ENCODE peak calls at places on chromosomes 2 and 18, in ten cellular contexts. One of them, this sample, is unnamed.

GRCh38 chr2:165573534-165574461 is 104.3 kb downstream of the CSRNP3 start:
- DNase-seq in cardiac fibroblast: peak
- DNase-seq in left ventricle myocardium inferior: peak
- DNase-seq in upper lobe of right lung: peak
- DNase-seq in glutamatergic neuron: peak
- DNase-seq in pancreas: peak
- DNase-seq in left cardiac atrium: peak
- DNase-seq in NCI-H146: peak
- DNase-seq in endothelial cell: peak
- DNase-seq in fibroblast of lung: peak
- DNase-seq in this sample: peak

GRCh38 chr18:75811156-75811555 is 383.7 kb upstream of the SMIM21 start:
- DNase-seq in fibroblast of lung: peak
- DNase-seq in endothelial cell: no peak
- DNase-seq in pancreas: no peak
- DNase-seq in left cardiac atrium: no peak
- DNase-seq in NCI-H146: no peak
- DNase-seq in cardiac fibroblast: no peak
- DNase-seq in glutamatergic neuron: no peak
- DNase-seq in left ventricle myocardium inferior: no peak
- DNase-seq in upper lobe of right lung: no peak
- DNase-seq in this sample: peak

GRCh38 chr2:136957044-136957443 is 191.7 kb downstream of the THSD7B start:
- DNase-seq in left ventricle myocardium inferior: no peak
- DNase-seq in upper lobe of right lung: no peak
- DNase-seq in cardiac fibroblast: no peak
- DNase-seq in glutamatergic neuron: no peak
- DNase-seq in NCI-H146: no peak
- DNase-seq in left cardiac atrium: no peak
- DNase-seq in endothelial cell: no peak
- DNase-seq in pancreas: no peak
- DNase-seq in fibroblast of lung: no peak
- DNase-seq in this sample: no peak

GRCh38 chr18:3726241-3726951 is 276.4 kb downstream of the TGIF1 start:
- DNase-seq in NCI-H146: peak
- DNase-seq in endothelial cell: no peak
- DNase-seq in left cardiac atrium: no peak
- DNase-seq in pancreas: no peak
- DNase-seq in glutamatergic neuron: no peak
- DNase-seq in cardiac fibroblast: no peak
- DNase-seq in fibroblast of lung: no peak
- DNase-seq in left ventricle myocardium inferior: no peak
- DNase-seq in upper lobe of right lung: no peak
- DNase-seq in this sample: peak

GRCh38 chr18:3238742-3239141 is 8.9 kb upstream of the MYL12A start:
- DNase-seq in cardiac fibroblast: no peak
- DNase-seq in fibroblast of lung: no peak
- DNase-seq in upper lobe of right lung: no peak
- DNase-seq in pancreas: no peak
- DNase-seq in left ventricle myocardium inferior: no peak
- DNase-seq in glutamatergic neuron: no peak
- DNase-seq in NCI-H146: no peak
- DNase-seq in left cardiac atrium: no peak
- DNase-seq in endothelial cell: no peak
- DNase-seq in this sample: no peak

GRCh38 chr2:41782306-41783158 is 265.3 kb upstream of the PKDCC start:
- DNase-seq in NCI-H146: peak
- DNase-seq in upper lobe of right lung: no peak
- DNase-seq in fibroblast of lung: peak
- DNase-seq in glutamatergic neuron: peak
- DNase-seq in left ventricle myocardium inferior: no peak
- DNase-seq in left cardiac atrium: no peak
- DNase-seq in cardiac fibroblast: peak
- DNase-seq in pancreas: no peak
- DNase-seq in endothelial cell: peak
- DNase-seq in this sample: peak

GRCh38 chr2:102082591-102083586 is 59.7 kb upstream of the IL1R1 start:
- DNase-seq in NCI-H146: no peak
- DNase-seq in left ventricle myocardium inferior: no peak
- DNase-seq in fibroblast of lung: peak
- DNase-seq in endothelial cell: no peak
- DNase-seq in glutamatergic neuron: no peak
- DNase-seq in pancreas: no peak
- DNase-seq in upper lobe of right lung: no peak
- DNase-seq in left cardiac atrium: peak
- DNase-seq in cardiac fibroblast: peak
- DNase-seq in this sample: peak

GRCh38 chr2:109065335-109065734 is 63.7 kb upstream of the SH3RF3 start:
- DNase-seq in upper lobe of right lung: no peak
- DNase-seq in cardiac fibroblast: peak
- DNase-seq in endothelial cell: no peak
- DNase-seq in glutamatergic neuron: no peak
- DNase-seq in NCI-H146: no peak
- DNase-seq in left cardiac atrium: peak
- DNase-seq in pancreas: peak
- DNase-seq in fibroblast of lung: no peak
- DNase-seq in left ventricle myocardium inferior: peak
- DNase-seq in this sample: no peak

GRCh38 chr18:45727068-45727467 is 3.1 kb downstream of the SLC14A1 start:
- DNase-seq in NCI-H146: no peak
- DNase-seq in pancreas: no peak
- DNase-seq in left cardiac atrium: no peak
- DNase-seq in cardiac fibroblast: no peak
- DNase-seq in upper lobe of right lung: no peak
- DNase-seq in glutamatergic neuron: no peak
- DNase-seq in fibroblast of lung: no peak
- DNase-seq in endothelial cell: no peak
- DNase-seq in left ventricle myocardium inferior: no peak
- DNase-seq in this sample: no peak

GRCh38 chr2:96325038-96325883 is at the start of gene ITPRIPL1:
- DNase-seq in left cardiac atrium: peak
- DNase-seq in glutamatergic neuron: peak
- DNase-seq in fibroblast of lung: no peak
- DNase-seq in endothelial cell: no peak
- DNase-seq in cardiac fibroblast: no peak
- DNase-seq in pancreas: no peak
- DNase-seq in left ventricle myocardium inferior: no peak
- DNase-seq in upper lobe of right lung: no peak
- DNase-seq in NCI-H146: peak
- DNase-seq in this sample: peak

GRCh38 chr18:50055474-50055873 is 139.5 kb downstream of the MYO5B start:
- DNase-seq in left cardiac atrium: no peak
- DNase-seq in pancreas: no peak
- DNase-seq in upper lobe of right lung: no peak
- DNase-seq in left ventricle myocardium inferior: no peak
- DNase-seq in endothelial cell: no peak
- DNase-seq in NCI-H146: no peak
- DNase-seq in cardiac fibroblast: no peak
- DNase-seq in fibroblast of lung: no peak
- DNase-seq in glutamatergic neuron: no peak
- DNase-seq in this sample: no peak

GRCh38 chr2:191217580-191217979 is 27.6 kb upstream of the MYO1B start:
- DNase-seq in left cardiac atrium: no peak
- DNase-seq in upper lobe of right lung: no peak
- DNase-seq in fibroblast of lung: peak
- DNase-seq in endothelial cell: no peak
- DNase-seq in pancreas: no peak
- DNase-seq in cardiac fibroblast: peak
- DNase-seq in NCI-H146: no peak
- DNase-seq in glutamatergic neuron: no peak
- DNase-seq in left ventricle myocardium inferior: no peak
- DNase-seq in this sample: peak

GRCh38 chr2:3780477-3781402 is 77.4 kb downstream of the DCDC2C start:
- DNase-seq in upper lobe of right lung: peak
- DNase-seq in cardiac fibroblast: peak
- DNase-seq in endothelial cell: peak
- DNase-seq in pancreas: peak
- DNase-seq in NCI-H146: peak
- DNase-seq in fibroblast of lung: peak
- DNase-seq in left ventricle myocardium inferior: peak
- DNase-seq in glutamatergic neuron: peak
- DNase-seq in left cardiac atrium: peak
- DNase-seq in this sample: peak

GRCh38 chr2:137838255-137839092 is 125.8 kb upstream of the HNMT start:
- DNase-seq in endothelial cell: peak
- DNase-seq in fibroblast of lung: peak
- DNase-seq in glutamatergic neuron: no peak
- DNase-seq in left ventricle myocardium inferior: no peak
- DNase-seq in upper lobe of right lung: no peak
- DNase-seq in cardiac fibroblast: peak
- DNase-seq in pancreas: no peak
- DNase-seq in left cardiac atrium: no peak
- DNase-seq in NCI-H146: peak
- DNase-seq in this sample: peak

GRCh38 chr2:66987747-66988146 is 409.4 kb upstream of the ETAA1 start:
- DNase-seq in cardiac fibroblast: no peak
- DNase-seq in endothelial cell: no peak
- DNase-seq in pancreas: no peak
- DNase-seq in upper lobe of right lung: no peak
- DNase-seq in glutamatergic neuron: no peak
- DNase-seq in fibroblast of lung: no peak
- DNase-seq in left ventricle myocardium inferior: no peak
- DNase-seq in left cardiac atrium: no peak
- DNase-seq in NCI-H146: no peak
- DNase-seq in this sample: no peak

GRCh38 chr2:109380502-109381326 is 233.1 kb downstream of the SEPTIN10 start:
- DNase-seq in NCI-H146: no peak
- DNase-seq in left cardiac atrium: no peak
- DNase-seq in fibroblast of lung: no peak
- DNase-seq in endothelial cell: peak
- DNase-seq in upper lobe of right lung: peak
- DNase-seq in left ventricle myocardium inferior: no peak
- DNase-seq in cardiac fibroblast: no peak
- DNase-seq in pancreas: no peak
- DNase-seq in glutamatergic neuron: no peak
- DNase-seq in this sample: no peak

GRCh38 chr2:240919161-240919781 is 13.1 kb downstream of the CROCC2 start:
- DNase-seq in NCI-H146: no peak
- DNase-seq in endothelial cell: no peak
- DNase-seq in upper lobe of right lung: peak
- DNase-seq in fibroblast of lung: no peak
- DNase-seq in glutamatergic neuron: peak
- DNase-seq in left cardiac atrium: peak
- DNase-seq in cardiac fibroblast: no peak
- DNase-seq in left ventricle myocardium inferior: peak
- DNase-seq in pancreas: peak
- DNase-seq in this sample: no peak

GRCh38 chr18:45566025-45566740 is 49.1 kb upstream of the SLC14A2 start:
- DNase-seq in upper lobe of right lung: no peak
- DNase-seq in NCI-H146: no peak
- DNase-seq in left ventricle myocardium inferior: peak
- DNase-seq in cardiac fibroblast: peak
- DNase-seq in fibroblast of lung: peak
- DNase-seq in pancreas: no peak
- DNase-seq in left cardiac atrium: peak
- DNase-seq in glutamatergic neuron: no peak
- DNase-seq in endothelial cell: no peak
- DNase-seq in this sample: no peak

GRCh38 chr2:182240862-182241371 is 185.9 kb downstream of the PDE1A start:
- DNase-seq in upper lobe of right lung: no peak
- DNase-seq in fibroblast of lung: peak
- DNase-seq in glutamatergic neuron: peak
- DNase-seq in pancreas: peak
- DNase-seq in left ventricle myocardium inferior: no peak
- DNase-seq in left cardiac atrium: peak
- DNase-seq in cardiac fibroblast: peak
- DNase-seq in endothelial cell: peak
- DNase-seq in NCI-H146: peak
- DNase-seq in this sample: peak

GRCh38 chr2:10901160-10901559 is 10.6 kb upstream of the KCNF1 start:
- DNase-seq in glutamatergic neuron: no peak
- DNase-seq in cardiac fibroblast: peak
- DNase-seq in pancreas: no peak
- DNase-seq in endothelial cell: no peak
- DNase-seq in fibroblast of lung: peak
- DNase-seq in NCI-H146: no peak
- DNase-seq in left cardiac atrium: no peak
- DNase-seq in upper lobe of right lung: no peak
- DNase-seq in left ventricle myocardium inferior: no peak
- DNase-seq in this sample: peak

GRCh38 chr18:28176933-28177827 is at the start of gene CDH2:
- DNase-seq in upper lobe of right lung: peak
- DNase-seq in endothelial cell: peak
- DNase-seq in NCI-H146: peak
- DNase-seq in cardiac fibroblast: peak
- DNase-seq in fibroblast of lung: peak
- DNase-seq in glutamatergic neuron: peak
- DNase-seq in left cardiac atrium: peak
- DNase-seq in left ventricle myocardium inferior: peak
- DNase-seq in pancreas: no peak
- DNase-seq in this sample: peak

GRCh38 chr2:43224131-43224570 is 2.3 kb downstream of the ZFP36L2 start:
- DNase-seq in upper lobe of right lung: peak
- DNase-seq in cardiac fibroblast: peak
- DNase-seq in left cardiac atrium: peak
- DNase-seq in endothelial cell: peak
- DNase-seq in fibroblast of lung: peak
- DNase-seq in pancreas: peak
- DNase-seq in NCI-H146: no peak
- DNase-seq in left ventricle myocardium inferior: peak
- DNase-seq in glutamatergic neuron: peak
- DNase-seq in this sample: no peak

GRCh38 chr2:176565641-176566323 is 296.5 kb downstream of the MTX2 start:
- DNase-seq in fibroblast of lung: peak
- DNase-seq in endothelial cell: no peak
- DNase-seq in cardiac fibroblast: no peak
- DNase-seq in left cardiac atrium: peak
- DNase-seq in pancreas: no peak
- DNase-seq in NCI-H146: peak
- DNase-seq in glutamatergic neuron: no peak
- DNase-seq in left ventricle myocardium inferior: no peak
- DNase-seq in upper lobe of right lung: no peak
- DNase-seq in this sample: peak

GRCh38 chr2:9261231-9261883 is 54.7 kb downstream of the ASAP2 start:
- DNase-seq in cardiac fibroblast: peak
- DNase-seq in left cardiac atrium: peak
- DNase-seq in left ventricle myocardium inferior: no peak
- DNase-seq in NCI-H146: no peak
- DNase-seq in fibroblast of lung: peak
- DNase-seq in upper lobe of right lung: no peak
- DNase-seq in endothelial cell: no peak
- DNase-seq in glutamatergic neuron: no peak
- DNase-seq in pancreas: no peak
- DNase-seq in this sample: no peak

GRCh38 chr2:95307878-95308277 is 10.7 kb downstream of the KCNIP3 start:
- DNase-seq in upper lobe of right lung: no peak
- DNase-seq in pancreas: no peak
- DNase-seq in fibroblast of lung: no peak
- DNase-seq in left cardiac atrium: no peak
- DNase-seq in glutamatergic neuron: no peak
- DNase-seq in endothelial cell: no peak
- DNase-seq in left ventricle myocardium inferior: no peak
- DNase-seq in NCI-H146: no peak
- DNase-seq in cardiac fibroblast: no peak
- DNase-seq in this sample: no peak

GRCh38 chr2:226796012-226796839 is 3.4 kb downstream of the IRS1 start:
- DNase-seq in cardiac fibroblast: no peak
- DNase-seq in endothelial cell: no peak
- DNase-seq in pancreas: no peak
- DNase-seq in glutamatergic neuron: peak
- DNase-seq in NCI-H146: no peak
- DNase-seq in upper lobe of right lung: no peak
- DNase-seq in left ventricle myocardium inferior: peak
- DNase-seq in left cardiac atrium: no peak
- DNase-seq in fibroblast of lung: peak
- DNase-seq in this sample: no peak

GRCh38 chr2:200338692-200339091 is 32.2 kb downstream of the SPATS2L start:
- DNase-seq in pancreas: no peak
- DNase-seq in endothelial cell: no peak
- DNase-seq in NCI-H146: no peak
- DNase-seq in upper lobe of right lung: no peak
- DNase-seq in left cardiac atrium: no peak
- DNase-seq in cardiac fibroblast: no peak
- DNase-seq in glutamatergic neuron: no peak
- DNase-seq in left ventricle myocardium inferior: no peak
- DNase-seq in fibroblast of lung: no peak
- DNase-seq in this sample: no peak

GRCh38 chr18:46497129-46497528 is 159.9 kb downstream of the LOXHD1 start:
- DNase-seq in endothelial cell: peak
- DNase-seq in glutamatergic neuron: no peak
- DNase-seq in pancreas: no peak
- DNase-seq in left cardiac atrium: no peak
- DNase-seq in left ventricle myocardium inferior: peak
- DNase-seq in fibroblast of lung: peak
- DNase-seq in upper lobe of right lung: no peak
- DNase-seq in cardiac fibroblast: peak
- DNase-seq in NCI-H146: no peak
- DNase-seq in this sample: no peak